ENCODE peak calls at places on chromosomes 13 and 19, in four cellular contexts. F is heart left ventricle, Z is AG09309, I is heart right ventricle. M is an unnamed sample.

GRCh38 chr13:31733066-31733465 is 6.3 kb upstream of the RXFP2 start:
- DNase-seq in I (no peak), F (no peak), Z (no peak), M (no peak)

GRCh38 chr13:101917475-101917810 is 465.0 kb downstream of the ITGBL1 start:
- DNase-seq in Z (no peak), I (no peak), F (no peak), M (no peak)

GRCh38 chr19:5369962-5370367 is 29.4 kb upstream of the PTPRS start:
- DNase-seq in Z (no peak), F (no peak), I (no peak), M (peak; percentile 62)

GRCh38 chr19:51422053-51422448 is 4.6 kb upstream of the SIGLEC10 start:
- DNase-seq in I (peak; percentile 81), Z (no peak), F (peak; percentile 86), M (peak; percentile 84)

GRCh38 chr19:6213266-6213595 is 66.5 kb downstream of the MLLT1 start:
- DNase-seq in F (no peak), I (no peak), Z (no peak), M (no peak)

GRCh38 chr19:51246153-51246552 is 4.7 kb upstream of the SIGLECL1 start:
- DNase-seq in I (no peak), F (no peak), Z (no peak), M (no peak)

GRCh38 chr13:22325761-22326160 is 654.9 kb downstream of the FGF9 start:
- DNase-seq in F (no peak), Z (no peak), I (no peak), M (no peak)

GRCh38 chr19:20969498-20969897 is 46.4 kb downstream of the ZNF85 start:
- DNase-seq in I (no peak), Z (no peak), F (no peak), M (no peak)

GRCh38 chr13:36543671-36544070 is 111.4 kb downstream of the CCNA1 start:
- DNase-seq in I (peak; percentile 6), Z (no peak), F (no peak), M (no peak)

GRCh38 chr19:15456441-15456840 is 6.7 kb upstream of the WIZ start:
- DNase-seq in F (no peak), Z (no peak), I (no peak), M (no peak)

GRCh38 chr19:53037101-53038097 is 7.1 kb upstream of the ERVV-2 start:
- DNase-seq in Z (peak; percentile 7), I (peak; percentile 5), F (peak; percentile 61), M (peak; percentile 59)

GRCh38 chr19:15551183-15552004 is 43.1 kb downstream of the CYP4F22 start:
- DNase-seq in Z (no peak), F (peak; percentile 20), I (no peak), M (peak; percentile 56)

GRCh38 chr13:97325738-97326137 is 103.6 kb downstream of the MBNL2 start:
- DNase-seq in Z (no peak), F (no peak), I (no peak), M (no peak)

GRCh38 chr19:32870154-32870573 is 597 bp upstream of the SLC7A9 start:
- DNase-seq in F (no peak), I (no peak), Z (no peak), M (no peak)

GRCh38 chr19:55228015-55228391 is 560 bp downstream of the TMEM86B start:
- DNase-seq in Z (no peak), I (peak; percentile 73), F (peak; percentile 68), M (no peak)

GRCh38 chr19:35513231-35513974 is at the start of gene DMKN:
- DNase-seq in I (no peak), Z (peak; percentile 25), F (no peak), M (no peak)

GRCh38 chr13:45339867-45340266 is 1.1 kb downstream of the TPT1 start:
- DNase-seq in Z (no peak), F (no peak), I (no peak), M (no peak)

GRCh38 chr13:100560498-100561215 is 27.9 kb downstream of the GGACT start:
- DNase-seq in Z (no peak), F (no peak), I (no peak), M (no peak)

GRCh38 chr13:40343550-40344269 is 322.7 kb downstream of the FOXO1 start:
- DNase-seq in I (no peak), Z (no peak), F (no peak), M (no peak)

GRCh38 chr19:19420570-19421301 is 15.3 kb downstream of the GATAD2A start:
- DNase-seq in I (no peak), F (no peak), Z (no peak), M (no peak)

GRCh38 chr13:113653264-113654174 is 4.5 kb downstream of the ATP4B start:
- DNase-seq in Z (no peak), F (peak; percentile 13), I (no peak), M (no peak)

GRCh38 chr19:7658219-7658686 is 10.6 kb upstream of the RETN start:
- DNase-seq in F (no peak), Z (no peak), I (no peak), M (peak; percentile 93)

GRCh38 chr19:2853015-2853606 is 11.8 kb downstream of the ZNF555 start:
- DNase-seq in Z (no peak), F (no peak), I (no peak), M (no peak)

GRCh38 chr13:45847554-45848224 is 3.9 kb downstream of the SIAH3 start:
- DNase-seq in I (no peak), Z (no peak), F (peak; percentile 28), M (peak; percentile 36)

GRCh38 chr13:83941669-83942335 is 59.5 kb upstream of the SLITRK1 start:
- DNase-seq in I (no peak), Z (no peak), F (no peak), M (no peak)

GRCh38 chr13:113023217-113023597 is 54.2 kb downstream of the MCF2L start:
- DNase-seq in Z (no peak), I (peak; percentile 44), F (no peak), M (no peak)

GRCh38 chr13:48994731-48995130 is 19.0 kb downstream of the FNDC3A start:
- DNase-seq in F (no peak), Z (no peak), I (no peak), M (no peak)

GRCh38 chr13:30676672-30677071 is 58.7 kb upstream of the ALOX5AP start:
- DNase-seq in Z (no peak), F (no peak), I (no peak), M (no peak)

GRCh38 chr13:30668305-30668704 is 50.6 kb downstream of the USPL1 start:
- DNase-seq in Z (no peak), F (no peak), I (no peak), M (no peak)

GRCh38 chr13:30679483-30680330 is 55.6 kb upstream of the ALOX5AP start:
- DNase-seq in I (no peak), F (peak; percentile 33), Z (no peak), M (peak; percentile 60)

GRCh38 chr13:30671271-30671815 is 53.6 kb downstream of the USPL1 start:
- DNase-seq in Z (no peak), F (no peak), I (no peak), M (no peak)

DNA sequence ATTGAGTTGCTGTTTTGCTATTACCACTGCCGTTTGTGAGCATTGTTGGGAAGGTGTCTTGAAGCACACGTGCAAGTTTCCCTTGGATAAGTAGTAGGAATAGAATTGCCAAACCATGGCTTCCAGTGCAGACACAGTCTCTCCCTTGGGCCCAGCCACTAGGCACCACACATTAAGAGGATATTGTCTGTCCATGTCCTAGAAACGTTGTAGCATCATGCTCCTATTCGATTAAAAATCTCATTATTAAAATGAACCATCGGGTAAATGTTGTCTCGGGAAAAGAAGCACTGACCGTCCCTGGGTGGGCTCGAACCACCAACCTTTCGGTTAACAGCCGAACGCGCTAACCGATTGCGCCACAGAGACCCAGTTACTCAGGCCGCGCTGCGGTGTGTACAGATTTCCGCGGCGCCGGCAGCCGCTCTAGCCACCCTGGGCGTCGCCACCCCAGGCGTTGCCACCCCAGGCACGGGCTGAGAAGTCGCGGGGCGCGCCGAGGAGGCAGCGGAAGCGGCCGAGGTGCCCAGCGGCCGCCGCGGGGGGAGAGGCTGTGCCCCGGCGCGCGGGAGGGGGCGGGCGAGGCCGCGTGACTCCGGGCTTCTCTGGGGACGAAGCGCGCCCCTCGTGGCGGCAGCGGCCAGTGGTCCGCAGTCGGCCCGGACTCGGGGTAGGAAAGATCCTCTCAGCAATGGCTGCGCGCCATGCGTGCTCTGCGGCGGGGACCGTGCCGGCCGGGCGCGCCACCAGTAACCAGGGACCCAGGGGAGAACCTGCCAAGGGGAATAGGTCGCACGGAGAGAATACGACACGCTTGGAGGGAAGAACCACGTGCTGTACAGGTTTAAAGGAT is 56.2 kb downstream of the USPL1 start:
- DNase-seq in F (peak; percentile 88), Z (peak; percentile 62), I (peak; percentile 86), M (peak; percentile 93)
- TF ChIP-seq CTCF in F (peak; percentile 48), Z (peak; percentile 58), I (peak; percentile 90), M (peak; percentile 85)

DNA sequence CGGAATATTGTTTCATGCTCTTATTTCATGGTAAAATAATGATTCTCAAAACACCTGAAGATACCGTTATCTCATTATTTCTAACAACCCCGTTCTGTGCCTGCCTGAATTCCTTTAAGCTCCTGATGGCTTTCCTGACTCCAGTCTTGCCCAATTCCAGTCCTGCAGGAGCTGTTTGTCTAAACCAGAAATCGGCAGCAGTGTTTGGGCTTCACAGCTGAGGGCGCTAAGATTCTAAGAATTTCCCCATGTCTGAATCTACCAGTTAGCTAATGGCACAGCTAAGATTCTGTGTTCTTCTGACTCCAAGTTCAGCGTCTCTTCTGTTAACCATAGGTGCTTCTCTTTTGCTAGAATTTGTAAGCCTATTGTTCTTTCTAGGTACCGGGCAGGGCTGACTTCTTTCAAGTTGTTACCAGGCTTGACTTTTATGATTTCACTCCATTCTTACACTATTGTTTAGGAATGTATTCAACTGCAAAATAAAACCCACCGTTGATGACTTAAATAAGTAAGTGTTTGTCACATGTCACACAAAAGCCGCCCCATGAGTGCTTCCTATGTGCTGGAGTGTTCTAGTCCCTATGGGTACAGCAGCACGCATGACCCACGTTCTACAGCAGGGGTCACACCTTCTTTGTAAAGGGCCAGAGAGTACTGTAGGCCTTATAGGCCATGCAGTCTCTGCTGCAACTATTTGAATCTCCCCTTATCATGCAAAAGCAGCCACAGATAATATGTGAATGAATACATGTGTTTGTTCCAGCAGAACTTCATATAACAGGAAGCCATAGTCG is 168.2 kb upstream of the RNF113B start:
- DNase-seq in Z (no peak), F (no peak), I (no peak), M (no peak)
- TF ChIP-seq CTCF in Z (no peak), F (no peak), I (no peak), M (no peak)

GRCh38 chr19:40147693-40148347 is 43.4 kb upstream of the MAP3K10 start:
- DNase-seq in I (no peak), F (no peak), Z (peak; percentile 46), M (no peak)
- TF ChIP-seq CTCF in I (no peak), F (no peak), Z (no peak), M (no peak)

GRCh38 chr13:80361883-80362327 is 21.0 kb upstream of the SPRY2 start:
- DNase-seq in I (no peak), Z (no peak), F (no peak), M (peak; percentile 36)

GRCh38 chr13:80362488-80362887 is 21.6 kb upstream of the SPRY2 start:
- DNase-seq in Z (no peak), I (no peak), F (no peak), M (no peak)

GRCh38 chr13:80361298-80361697 is 20.4 kb upstream of the SPRY2 start:
- DNase-seq in Z (no peak), I (no peak), F (no peak), M (no peak)

GRCh38 chr13:80359459-80360297 is 18.8 kb upstream of the SPRY2 start:
- DNase-seq in Z (no peak), I (peak; percentile 15), F (no peak), M (no peak)

DNA sequence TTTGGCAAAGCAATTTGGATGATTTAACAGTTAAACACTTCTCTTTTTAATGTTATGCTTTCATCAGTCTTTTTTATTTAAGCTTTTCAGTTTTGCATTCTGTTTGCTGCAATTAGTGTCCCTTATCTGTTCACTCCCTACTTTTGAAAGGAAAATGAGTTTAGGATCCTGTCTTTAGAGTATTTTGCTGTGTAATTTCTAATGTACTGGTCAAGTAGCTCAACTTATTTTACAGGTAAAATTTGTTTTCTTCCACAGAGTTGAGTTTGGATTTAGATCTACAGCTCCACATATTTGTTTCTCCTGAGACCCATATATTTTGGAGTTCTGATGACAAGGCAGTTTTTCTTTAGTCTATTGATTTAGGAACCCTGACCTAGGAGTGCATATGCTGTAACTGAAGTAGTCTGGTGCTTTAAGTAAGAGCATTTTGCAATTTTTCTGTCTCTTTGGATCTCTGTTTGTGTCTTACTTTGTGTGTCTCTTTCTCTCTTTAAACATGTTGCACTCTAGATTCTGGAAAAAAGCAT is 19.4 kb upstream of the SPRY2 start:
- DNase-seq in F (no peak), Z (no peak), I (no peak), M (no peak)
- TF ChIP-seq CTCF in F (no peak), Z (no peak), I (no peak), M (no peak)